ENCODE peak calls at places on chromosomes 6 and 20, in four cellular contexts. D is WERI-Rb-1, C is anterior cingulate cortex, R is naive B cell. P is an unnamed sample.
A peak's percentile ranks its signal among the peaks of the same experiment; 100 is the strongest.

GRCh38 chr20:59902470-59902869 is 31.0 kb downstream of the SYCP2 start:
- DNase-seq in D (no peak), C (no peak), R (no peak), P (no peak)

GRCh38 chr6:37514840-37515239 is 15.1 kb upstream of the CCDC167 start:
- DNase-seq in R (no peak), C (peak; percentile 13), D (no peak), P (no peak)

GRCh38 chr6:55528624-55529023 is 50.4 kb downstream of the HMGCLL1 start:
- DNase-seq in D (peak; percentile 23), R (no peak), C (no peak), P (no peak)

GRCh38 chr6:136069119-136069518 is 181.0 kb downstream of the MTFR2 start:
- DNase-seq in D (no peak), R (no peak), C (no peak), P (no peak)

GRCh38 chr6:52829046-52829817 is 11.4 kb downstream of the GSTA5 start:
- DNase-seq in R (no peak), D (no peak), C (no peak), P (no peak)

GRCh38 chr6:166499350-166500163 is 86.9 kb downstream of the RAMACL start:
- DNase-seq in R (no peak), D (no peak), C (no peak), P (no peak)

GRCh38 chr20:37344506-37345338 is 1.2 kb upstream of the SRC start:
- DNase-seq in R (no peak), D (peak; percentile 80), C (no peak), P (no peak)

GRCh38 chr20:50200482-50201104 is 10.0 kb downstream of the CEBPB start:
- DNase-seq in R (no peak), D (no peak), C (no peak), P (no peak)

GRCh38 chr20:41081276-41081814 is 52.7 kb downstream of the TOP1 start:
- DNase-seq in R (no peak), D (no peak), C (no peak), P (no peak)

P was measured in NCI-H524 treated with DMSO at 0.1 percent for 48 hours.